ENCODE peak calls at places on chromosomes 3 and 15, in four cellular contexts. O is A549, G is heart left ventricle, L is thoracic aorta. Q is an unnamed sample.

GRCh38 chr3:18369561-18370185 is 55.5 kb downstream of the SATB1 start:
- DNase-seq in O (no peak), G (no peak), L (no peak), Q (no peak)

GRCh38 chr3:59857589-59858346 is 807.9 kb upstream of the CFAP20DC start:
- DNase-seq in G (peak; percentile 86), O (peak; percentile 71), L (peak; percentile 13), Q (peak; percentile 85)

GRCh38 chr15:98983333-98983732 is 24.3 kb downstream of the PGPEP1L start:
- DNase-seq in G (peak; percentile 43), L (peak; percentile 57), O (peak; percentile 87), Q (peak; percentile 74)

GRCh38 chr3:151477596-151478375 is 16.9 kb upstream of the IGSF10 start:
- DNase-seq in G (no peak), L (no peak), O (no peak), Q (no peak)

GRCh38 chr3:36201546-36201945 is 178.8 kb upstream of the STAC start:
- DNase-seq in O (no peak), G (no peak), L (no peak), Q (no peak)

GRCh38 chr3:107962946-107963345 is 127.9 kb downstream of the CD47 start:
- DNase-seq in L (no peak), O (peak; percentile 35), G (no peak), Q (no peak)

GRCh38 chr3:196207833-196208607 is 3.2 kb downstream of the ZDHHC19 start:
- DNase-seq in L (no peak), G (peak; percentile 50), O (peak; percentile 57), Q (no peak)

GRCh38 chr3:105836533-105836932 is 32.3 kb downstream of the CBLB start:
- DNase-seq in L (no peak), O (no peak), G (no peak), Q (no peak)

GRCh38 chr3:14124223-14124614 is 451 bp downstream of the CHCHD4 start:
- DNase-seq in L (no peak), O (peak; percentile 63), G (peak; percentile 83), Q (peak; percentile 75)

GRCh38 chr15:82952156-82953081 is at the start of gene HOMER2:
- DNase-seq in O (no peak), G (peak; percentile 56), L (no peak), Q (no peak)

GRCh38 chr3:137642831-137643230 is 121.3 kb upstream of the SOX14 start:
- DNase-seq in L (no peak), O (no peak), G (no peak), Q (no peak)

GRCh38 chr3:192894676-192895075 is 23.0 kb downstream of the MB21D2 start:
- DNase-seq in O (no peak), G (no peak), L (no peak), Q (no peak)

GRCh38 chr3:55790596-55791350 is 303.7 kb upstream of the WNT5A start:
- DNase-seq in O (no peak), G (no peak), L (no peak), Q (no peak)

GRCh38 chr3:108090066-108090700 is 648 bp downstream of the CD47 start:
- DNase-seq in G (peak; percentile 31), O (peak; percentile 52), L (no peak), Q (peak; percentile 72)

GRCh38 chr3:120683671-120684301 is 1.7 kb upstream of the HGD start:
- DNase-seq in O (no peak), L (no peak), G (no peak), Q (no peak)

GRCh38 chr3:55884491-55885285 is 397.6 kb upstream of the WNT5A start:
- DNase-seq in L (no peak), G (no peak), O (no peak), Q (no peak)

GRCh38 chr3:88150371-88150770 is 612 bp downstream of the C3orf38 start:
- DNase-seq in G (no peak), L (no peak), O (no peak), Q (no peak)

GRCh38 chr15:50149090-50149489 is 30.1 kb upstream of the ATP8B4 start:
- DNase-seq in L (no peak), G (no peak), O (no peak), Q (no peak)

GRCh38 chr15:80709542-80709941 is 14.4 kb downstream of the ABHD17C start:
- DNase-seq in L (no peak), G (no peak), O (no peak), Q (no peak)

GRCh38 chr3:148957586-148957985 is 33.8 kb upstream of the GYG1 start:
- DNase-seq in L (no peak), G (no peak), O (peak; percentile 51), Q (no peak)

GRCh38 chr15:77034620-77035467 is 36.1 kb downstream of the TSPAN3 start:
- DNase-seq in L (no peak), G (peak; percentile 29), O (no peak), Q (peak; percentile 61)

GRCh38 chr15:52651868-52652267 is 27.3 kb downstream of the ATOSA start:
- DNase-seq in L (peak; percentile 5), O (peak; percentile 94), G (peak; percentile 73), Q (peak; percentile 63)

GRCh38 chr15:31214158-31214863 is 112.3 kb upstream of the KLF13 start:
- DNase-seq in L (no peak), G (no peak), O (peak; percentile 27), Q (no peak)

GRCh38 chr15:69154684-69155083 is 5.8 kb upstream of the GLCE start:
- DNase-seq in L (no peak), G (no peak), O (no peak), Q (no peak)

DNA sequence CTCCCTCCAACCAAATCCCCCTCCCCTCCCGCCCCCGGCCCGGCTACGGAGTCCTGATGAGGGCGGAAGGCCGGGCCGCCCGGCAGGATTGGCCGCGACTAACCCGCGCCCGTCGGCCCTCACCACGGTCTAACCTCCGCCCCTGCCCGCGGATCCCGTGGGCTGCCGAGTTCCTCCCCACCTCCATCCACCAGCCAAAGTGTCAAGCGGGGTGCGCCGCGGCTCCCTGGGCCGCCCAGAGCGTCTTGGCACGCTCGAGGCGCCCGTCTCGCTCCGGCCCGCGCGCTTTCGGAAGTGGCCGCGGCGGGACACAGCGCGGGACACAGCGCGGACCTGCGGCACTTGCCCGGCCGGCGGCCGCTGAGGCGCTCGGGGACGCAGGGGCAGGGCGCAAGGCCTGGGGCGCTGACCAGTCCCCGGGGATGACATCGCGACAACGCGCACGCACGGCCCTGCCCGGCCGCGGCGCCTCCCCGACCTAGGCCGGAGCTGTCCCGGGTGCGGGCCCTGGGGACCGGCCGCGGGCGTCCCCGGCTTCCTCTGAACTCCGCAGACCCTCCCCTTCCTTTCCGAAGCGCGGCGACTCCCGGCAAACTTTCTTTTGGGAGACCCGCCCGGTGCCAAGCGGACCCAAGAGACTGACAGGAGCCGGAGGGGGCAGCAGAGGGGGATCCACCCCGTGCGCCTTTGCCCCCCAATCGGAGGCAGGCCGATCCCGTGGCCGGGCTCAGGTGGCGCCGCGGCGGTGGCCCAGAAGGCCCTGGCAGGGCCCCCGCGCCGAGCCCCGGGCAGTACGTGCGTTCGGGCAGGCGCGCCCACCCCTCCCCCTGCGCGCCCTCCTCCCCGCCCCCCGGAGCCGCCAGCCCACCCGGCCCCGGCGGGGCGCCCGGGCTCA is 112.8 kb upstream of the ICE2 start:
- DNase-seq in O (peak; percentile 21), G (peak; percentile 64), L (no peak), Q (peak; percentile 73)
- TF ChIP-seq CTCF in O (no peak), G (no peak), L (peak; percentile 8), Q (peak; percentile 17)

DNA sequence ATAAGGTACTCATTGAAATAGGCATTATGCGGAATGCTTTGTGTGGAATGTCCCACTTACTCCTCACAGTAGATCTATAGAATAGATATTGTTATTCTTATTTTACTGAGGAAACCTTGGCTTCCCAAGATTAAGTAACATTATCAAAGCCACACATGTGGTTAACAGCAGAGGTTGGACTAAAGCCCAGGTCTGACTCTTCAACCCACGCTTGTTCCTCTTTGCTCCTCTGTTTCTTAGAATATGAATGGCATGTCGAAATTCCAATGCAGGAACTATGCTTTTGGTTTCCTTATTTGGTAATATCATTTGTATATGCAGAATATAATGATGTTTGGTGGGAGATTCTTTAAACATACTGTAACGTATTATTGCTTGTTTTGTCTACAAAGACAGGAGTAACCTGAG is 818.8 kb upstream of the LMCD1 start:
- DNase-seq in O (no peak), G (peak; percentile 43), L (no peak), Q (peak; percentile 59)
- TF ChIP-seq CTCF in O (no peak), G (no peak), L (no peak), Q (no peak)

GRCh38 chr15:99984491-99985243 is 251.4 kb upstream of the LYSMD4 start:
- DNase-seq in O (no peak), L (no peak), G (no peak), Q (no peak)
- TF ChIP-seq CTCF in O (no peak), L (no peak), G (no peak), Q (no peak)

GRCh38 chr3:160577551-160578195 is 12.3 kb upstream of the KPNA4 start:
- DNase-seq in O (peak; percentile 39), G (no peak), L (no peak), Q (no peak)
- TF ChIP-seq CTCF in O (peak; percentile 49), G (peak; percentile 15), L (no peak), Q (no peak)

GRCh38 chr15:27254016-27254415 is 283.0 kb downstream of the GABRG3 start:
- DNase-seq in G (no peak), L (no peak), O (no peak), Q (no peak)
- TF ChIP-seq CTCF in G (no peak), L (no peak), O (no peak), Q (no peak)

DNA sequence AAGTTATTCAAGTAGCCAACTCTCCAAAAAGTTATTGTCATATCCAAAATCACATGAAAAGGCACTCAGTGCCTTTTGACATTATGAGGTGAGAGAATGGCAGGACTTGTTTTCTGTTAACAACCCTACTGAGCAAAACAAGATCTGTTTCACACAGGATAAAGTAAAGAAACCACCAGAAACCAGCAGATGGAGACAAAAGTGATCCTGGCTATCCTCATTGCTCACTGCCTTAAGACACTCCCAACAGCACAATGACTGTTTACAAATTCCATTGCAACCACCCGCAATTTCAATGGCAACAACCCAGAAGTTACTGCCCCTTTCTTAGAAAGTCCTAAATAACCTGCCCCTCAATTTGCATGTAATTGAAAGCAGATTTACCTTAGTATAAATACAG is 352.6 kb upstream of the NDN start:
- DNase-seq in G (no peak), O (peak; percentile 21), L (no peak), Q (no peak)
- TF ChIP-seq CTCF in G (no peak), O (no peak), L (no peak), Q (no peak)

Q was measured in tibial artery.